ENCODE peak calls at places on chromosomes 2 and 18, in six cellular contexts. R is GM12892, N is HepG2, O is K562, T is GM12878, Q is H1. X is an unnamed sample.
A peak's percentile ranks its signal among the peaks of the same experiment; 100 is the strongest.

GRCh38 chr2:181146171-181146570 is 165.8 kb downstream of the UBE2E3 start:
- DNase-seq in R (no peak), N (no peak), O (no peak), T (no peak), Q (no peak), X (no peak)

GRCh38 chr2:39837856-39838453 is 58.9 kb upstream of the THUMPD2 start:
- DNase-seq in R (no peak), N (peak; percentile 61), O (peak; percentile 51), T (peak; percentile 11), Q (peak; percentile 73), X (no peak)

GRCh38 chr2:3571284-3571683 is 3.8 kb upstream of the RPS7 start:
- DNase-seq in R (no peak), N (no peak), O (no peak), T (no peak), Q (no peak), X (no peak)

GRCh38 chr18:59502222-59502898 is 143.3 kb upstream of the LMAN1 start:
- DNase-seq in R (no peak), N (no peak), O (no peak), T (no peak), Q (no peak), X (no peak)

GRCh38 chr2:138906549-138906948 is 126.4 kb upstream of the NXPH2 start:
- DNase-seq in R (no peak), N (no peak), O (no peak), T (no peak), Q (no peak), X (no peak)

GRCh38 chr2:201420442-201421113 is 30.7 kb downstream of the TRAK2 start:
- DNase-seq in R (no peak), N (no peak), O (no peak), T (no peak), Q (no peak), X (no peak)

GRCh38 chr2:113105047-113105446 is 22.4 kb upstream of the IL1RN start:
- DNase-seq in R (no peak), N (no peak), O (peak; percentile 37), T (no peak), Q (no peak), X (no peak)

GRCh38 chr2:64988420-64989125 is 626 bp upstream of the SLC1A4 start:
- DNase-seq in R (peak; percentile 52), N (peak; percentile 75), O (peak; percentile 90), T (no peak), Q (peak; percentile 71), X (peak; percentile 59)

GRCh38 chr18:78949216-78949615 is 30.4 kb upstream of the SALL3 start:
- DNase-seq in R (no peak), N (no peak), O (no peak), T (no peak), Q (no peak), X (no peak)

GRCh38 chr2:108401800-108402199 is 24.0 kb downstream of the SULT1C4 start:
- DNase-seq in R (no peak), N (no peak), O (peak; percentile 84), T (no peak), Q (no peak), X (no peak)

GRCh38 chr18:31197676-31198075 is 35.0 kb upstream of the DSC1 start:
- DNase-seq in R (no peak), N (no peak), O (peak; percentile 44), T (no peak), Q (no peak), X (no peak)

GRCh38 chr2:16546128-16546754 is 119.4 kb downstream of the CYRIA start:
- DNase-seq in R (no peak), N (peak; percentile 64), O (peak; percentile 64), T (no peak), Q (no peak), X (no peak)

GRCh38 chr2:74884118-74884517 is 50.2 kb downstream of the HK2 start:
- DNase-seq in R (no peak), N (no peak), O (no peak), T (no peak), Q (no peak), X (no peak)

GRCh38 chr2:1866402-1867091 is 122.2 kb upstream of the PXDN start:
- DNase-seq in R (no peak), N (no peak), O (no peak), T (no peak), Q (no peak), X (no peak)

GRCh38 chr2:100641115-100641415 is 78.3 kb downstream of the PDCL3 start:
- DNase-seq in R (no peak), N (no peak), O (no peak), T (no peak), Q (peak; percentile 41), X (no peak)

GRCh38 chr2:98508690-98509054 is 64.0 kb downstream of the INPP4A start:
- DNase-seq in R (no peak), N (no peak), O (peak; percentile 71), T (no peak), Q (no peak), X (no peak)

GRCh38 chr18:25832008-25832604 is 258.3 kb downstream of the SS18 start:
- DNase-seq in R (peak; percentile 11), N (peak; percentile 25), O (peak; percentile 65), T (no peak), Q (peak; percentile 83), X (peak; percentile 29)

GRCh38 chr2:227415538-227416424 is 28.0 kb upstream of the SCYGR1 start:
- DNase-seq in R (no peak), N (no peak), O (no peak), T (no peak), Q (no peak), X (no peak)

GRCh38 chr2:143717532-143718168 is 588.4 kb downstream of the ARHGAP15 start:
- DNase-seq in R (no peak), N (no peak), O (no peak), T (no peak), Q (no peak), X (no peak)

GRCh38 chr2:64657416-64657815 is 3.7 kb upstream of the SERTAD2 start:
- DNase-seq in R (no peak), N (no peak), O (no peak), T (no peak), Q (no peak), X (no peak)

GRCh38 chr18:62812242-62812641 is 96.9 kb downstream of the PHLPP1 start:
- DNase-seq in R (no peak), N (peak; percentile 21), O (peak; percentile 28), T (no peak), Q (no peak), X (no peak)

GRCh38 chr2:150167711-150168110 is 319.8 kb downstream of the RND3 start:
- DNase-seq in R (peak; percentile 4), N (no peak), O (peak; percentile 70), T (peak; percentile 30), Q (no peak), X (peak; percentile 2)

GRCh38 chr2:5560981-5561380 is 131.2 kb upstream of the SOX11 start:
- DNase-seq in R (no peak), N (no peak), O (no peak), T (no peak), Q (no peak), X (no peak)

GRCh38 chr18:55326134-55326533 is 261.9 kb downstream of the TCF4 start:
- DNase-seq in R (no peak), N (no peak), O (no peak), T (no peak), Q (no peak), X (no peak)

GRCh38 chr18:55331301-55331700 is 256.7 kb downstream of the TCF4 start:
- DNase-seq in R (no peak), N (no peak), O (no peak), T (no peak), Q (no peak), X (no peak)

GRCh38 chr18:55324166-55324565 is 263.8 kb downstream of the TCF4 start:
- DNase-seq in R (no peak), N (no peak), O (no peak), T (no peak), Q (no peak), X (no peak)

GRCh38 chr18:55327454-55327853 is 260.5 kb downstream of the TCF4 start:
- DNase-seq in R (no peak), N (no peak), O (no peak), T (no peak), Q (no peak), X (no peak)

DNA sequence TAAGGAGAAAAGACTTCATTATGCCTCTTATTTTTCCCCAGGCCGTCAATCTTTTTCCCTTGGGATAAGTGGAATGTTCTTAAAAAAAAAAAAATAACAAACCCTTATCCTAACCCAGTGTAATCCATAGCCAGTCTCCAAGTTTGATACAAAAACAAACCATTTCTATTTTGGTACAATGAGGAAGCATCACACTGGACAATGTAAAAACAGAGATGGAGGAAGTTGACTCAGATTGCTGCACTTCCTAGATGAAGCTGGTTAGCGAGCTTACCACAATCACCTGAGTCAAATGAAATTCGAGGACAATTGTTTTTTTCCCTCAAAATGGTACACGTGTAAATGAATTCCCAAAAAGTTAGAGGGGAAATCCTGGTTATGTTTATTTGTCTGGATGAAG is 259.7 kb downstream of the TCF4 start:
- DNase-seq in R (no peak), N (no peak), O (no peak), T (no peak), Q (no peak), X (no peak)
- TF ChIP-seq POLR2AphosphoS5 in R (no peak), N (no peak), O (no peak), T (no peak), Q (no peak), X (no peak)

GRCh38 chr2:231662028-231662810 is 46.1 kb upstream of the PTMA start:
- DNase-seq in R (peak; percentile 87), N (no peak), O (peak; percentile 91), T (peak; percentile 95), Q (peak; percentile 98), X (peak; percentile 89)
- TF ChIP-seq POLR2A in R (peak; percentile 80), N (no peak), O (peak; percentile 48), T (peak; percentile 85), Q (peak; percentile 79), X (peak; percentile 83)

DNA sequence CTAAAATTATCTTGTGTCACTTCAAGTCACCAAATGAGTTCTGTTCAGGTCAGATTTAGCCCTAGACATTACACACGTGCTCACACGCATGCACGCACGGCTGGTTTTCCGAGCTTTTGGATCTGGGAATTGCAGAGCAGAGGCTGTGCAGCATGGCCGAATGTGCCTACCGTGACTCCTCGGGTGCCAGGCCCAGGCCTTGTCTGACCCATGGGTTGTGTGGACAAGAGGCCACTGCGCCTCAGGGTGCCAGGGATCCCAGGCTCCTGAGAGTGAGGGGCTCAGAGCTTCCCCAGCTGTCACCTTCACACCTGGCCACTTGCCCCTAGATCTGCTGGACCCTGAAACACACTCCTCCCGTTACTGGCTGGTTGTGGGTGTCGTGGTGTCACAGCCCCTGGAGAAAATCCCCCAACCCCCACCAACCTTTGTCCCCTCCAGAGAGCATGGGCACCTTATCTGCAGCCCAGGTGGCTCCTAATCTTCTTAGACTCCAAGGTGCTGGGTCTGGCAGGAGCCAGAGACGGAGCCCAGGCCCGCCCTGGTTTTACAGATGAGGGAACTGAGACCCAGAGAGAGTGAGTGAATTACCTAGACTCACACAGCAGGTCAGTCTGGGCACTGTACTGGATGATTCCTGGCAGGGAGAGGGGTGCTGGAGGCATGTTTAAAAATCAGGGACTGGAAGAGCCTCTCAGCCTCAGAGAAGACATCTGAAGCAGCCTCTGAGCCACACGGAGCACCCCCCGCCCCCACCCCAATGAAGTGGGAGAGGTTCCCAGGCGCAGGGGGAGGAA is 56.8 kb downstream of the ATOH8 start:
- DNase-seq in R (no peak), N (no peak), O (no peak), T (no peak), Q (no peak), X (no peak)
- TF ChIP-seq TAF1 in R (no peak), N (no peak), O (no peak), T (no peak), Q (no peak), X (no peak)

DNA sequence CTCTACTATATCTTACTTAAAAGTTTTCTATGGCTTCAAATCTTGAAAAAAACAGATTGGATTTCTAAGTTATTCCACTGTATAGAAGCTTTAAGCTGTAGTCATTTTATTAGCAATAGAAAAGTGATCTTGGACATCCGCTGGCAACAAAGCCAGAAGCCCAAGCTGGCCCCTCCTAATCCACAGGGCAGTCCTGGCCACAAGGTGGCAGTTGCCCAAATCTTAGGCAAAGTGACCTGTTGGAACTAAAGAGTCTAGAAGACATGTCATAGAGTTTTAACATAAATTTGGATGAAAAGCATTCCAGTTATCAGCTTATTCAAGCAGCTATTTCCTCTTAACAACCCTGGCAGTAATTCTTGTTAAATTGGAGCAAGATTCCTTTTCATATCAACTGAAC is 80.8 kb downstream of the SP3 start:
- DNase-seq in R (no peak), N (peak; percentile 56), O (peak; percentile 74), T (no peak), Q (no peak), X (no peak)
- TF ChIP-seq POLR2AphosphoS5 in R (no peak), N (no peak), O (no peak), T (no peak), Q (no peak), X (no peak)

X was measured in GM12891.